ENCODE peak calls at places on chromosome 14, in five cellular contexts. D, A, L, M and R are unnamed samples.

GRCh38 chr14:78356406-78356805 is 186.2 kb downstream of the NRXN3 start:
- DNase-seq in D (no peak), A (no peak), L (no peak), M (no peak), R (no peak)

GRCh38 chr14:60304509-60304908 is 55.5 kb downstream of the PPM1A start:
- DNase-seq in D (peak), A (no peak), L (no peak), M (no peak), R (no peak)

GRCh38 chr14:76293221-76293620 is 82.7 kb upstream of the ESRRB start:
- DNase-seq in D (no peak), A (no peak), L (no peak), M (no peak), R (no peak)

GRCh38 chr14:72745991-72746980 is 147.6 kb downstream of the DPF3 start:
- DNase-seq in D (no peak), A (peak), L (peak), M (no peak), R (no peak)

GRCh38 chr14:65750906-65751305 is 338.4 kb downstream of the FUT8 start:
- DNase-seq in D (no peak), A (no peak), L (no peak), M (no peak), R (no peak)

GRCh38 chr14:105450864-105451720 is 23.5 kb upstream of the CRIP2 start:
- DNase-seq in D (no peak), A (no peak), L (no peak), M (no peak), R (no peak)

GRCh38 chr14:20247651-20248246 is 8.7 kb downstream of the OR11H4 start:
- DNase-seq in D (no peak), A (peak), L (no peak), M (no peak), R (no peak)

GRCh38 chr14:72888636-72889201 is 5.2 kb downstream of the DPF3 start:
- DNase-seq in D (no peak), A (no peak), L (no peak), M (no peak), R (no peak)

GRCh38 chr14:83164016-83164415 is 1630.4 kb upstream of the SEL1L start:
- DNase-seq in D (no peak), A (peak), L (peak), M (no peak), R (no peak)

GRCh38 chr14:52286659-52287649 is 19.5 kb downstream of the PTGDR start:
- DNase-seq in D (no peak), A (no peak), L (no peak), M (no peak), R (no peak)

GRCh38 chr14:94936901-94937321 is 167.0 kb upstream of the GSC start:
- DNase-seq in D (peak), A (no peak), L (no peak), M (no peak), R (no peak)

GRCh38 chr14:101518611-101519048 is 42.7 kb upstream of the DIO3 start:
- DNase-seq in D (no peak), A (no peak), L (no peak), M (no peak), R (no peak)